ENCODE peak calls at places on chromosome X, in four cellular contexts. Y, O, U and H are unnamed samples.

GRCh38 chrX:153744210-153745066 is 19.6 kb upstream of the PLXNB3 start:
- DNase-seq in Y (no peak), O (no peak), U (no peak), H (no peak)

GRCh38 chrX:101206471-101206870 is 13.1 kb upstream of the DRP2 start:
- DNase-seq in Y (no peak), O (peak; percentile 30), U (peak; percentile 16), H (peak; percentile 53)

GRCh38 chrX:69179380-69179911 is 14.2 kb upstream of the PJA1 start:
- DNase-seq in Y (no peak), O (no peak), U (no peak), H (peak; percentile 22)

GRCh38 chrX:30822068-30822671 is 66.9 kb downstream of the TAB3 start:
- DNase-seq in Y (peak; percentile 34), O (no peak), U (peak; percentile 18), H (no peak)

GRCh38 chrX:45889471-45889870 is 655.8 kb downstream of the ZNF674 start:
- DNase-seq in Y (no peak), O (no peak), U (peak; percentile 1), H (no peak)

GRCh38 chrX:25198891-25199290 is 183.1 kb upstream of the ARX start:
- DNase-seq in Y (no peak), O (no peak), U (no peak), H (no peak)

GRCh38 chrX:149497626-149498025 is 7.5 kb downstream of the IDS start:
- DNase-seq in Y (no peak), O (no peak), U (no peak), H (no peak)

GRCh38 chrX:38061335-38061734 is 55.0 kb downstream of the SYTL5 start:
- DNase-seq in Y (no peak), O (no peak), U (peak; percentile 14), H (peak; percentile 45)

GRCh38 chrX:139194571-139195280 is 335.8 kb upstream of the F9 start:
- DNase-seq in Y (no peak), O (peak; percentile 48), U (no peak), H (no peak)

GRCh38 chrX:107894038-107894437 is 68.4 kb downstream of the MID2 start:
- DNase-seq in Y (peak; percentile 20), O (peak; percentile 36), U (peak; percentile 47), H (peak; percentile 74)

GRCh38 chrX:27446423-27446822 is 16.7 kb downstream of the PPP4R3C start:
- DNase-seq in Y (no peak), O (no peak), U (peak; percentile 49), H (no peak)
- TF ChIP-seq TARDBP in Y (no peak), O (no peak), U (no peak), H (no peak)

GRCh38 chrX:41605144-41605543 is 83.6 kb upstream of the GPR34 start:
- DNase-seq in Y (no peak), O (no peak), U (no peak), H (no peak)
- TF ChIP-seq TARDBP in Y (no peak), O (no peak), U (no peak), H (no peak)

GRCh38 chrX:28880136-28880535 is 292.9 kb downstream of the IL1RAPL1 start:
- DNase-seq in Y (no peak), O (no peak), U (no peak), H (no peak)

GRCh38 chrX:28876901-28877300 is 289.7 kb downstream of the IL1RAPL1 start:
- DNase-seq in Y (no peak), O (no peak), U (no peak), H (no peak)

DNA sequence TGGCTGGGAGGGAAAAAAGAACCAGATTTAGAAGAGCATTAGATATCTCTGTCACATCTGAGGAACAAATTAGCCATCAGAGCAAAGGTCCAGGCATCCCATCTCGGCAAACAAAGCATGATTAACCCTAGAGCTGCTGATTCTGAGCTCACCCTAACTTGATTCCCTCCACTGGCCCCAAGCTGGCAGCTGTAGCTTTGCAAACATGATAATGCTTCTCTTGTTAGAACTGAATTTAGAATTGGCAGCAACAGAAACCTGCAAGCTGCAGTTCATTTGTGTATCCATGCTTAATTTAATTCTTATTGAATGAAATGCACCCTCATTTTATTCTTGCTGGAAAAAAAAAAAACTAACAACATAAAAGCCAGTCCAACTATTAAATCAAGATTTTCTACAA is 289.2 kb downstream of the IL1RAPL1 start:
- DNase-seq in Y (no peak), O (no peak), U (no peak), H (no peak)
- TF ChIP-seq TARDBP in Y (no peak), O (no peak), U (no peak), H (no peak)

GRCh38 chrX:42366181-42366580 is 411.8 kb downstream of the PPP1R2C start:
- DNase-seq in Y (no peak), O (no peak), U (no peak), H (no peak)
- TF ChIP-seq TARDBP in Y (no peak), O (no peak), U (no peak), H (no peak)

DNA sequence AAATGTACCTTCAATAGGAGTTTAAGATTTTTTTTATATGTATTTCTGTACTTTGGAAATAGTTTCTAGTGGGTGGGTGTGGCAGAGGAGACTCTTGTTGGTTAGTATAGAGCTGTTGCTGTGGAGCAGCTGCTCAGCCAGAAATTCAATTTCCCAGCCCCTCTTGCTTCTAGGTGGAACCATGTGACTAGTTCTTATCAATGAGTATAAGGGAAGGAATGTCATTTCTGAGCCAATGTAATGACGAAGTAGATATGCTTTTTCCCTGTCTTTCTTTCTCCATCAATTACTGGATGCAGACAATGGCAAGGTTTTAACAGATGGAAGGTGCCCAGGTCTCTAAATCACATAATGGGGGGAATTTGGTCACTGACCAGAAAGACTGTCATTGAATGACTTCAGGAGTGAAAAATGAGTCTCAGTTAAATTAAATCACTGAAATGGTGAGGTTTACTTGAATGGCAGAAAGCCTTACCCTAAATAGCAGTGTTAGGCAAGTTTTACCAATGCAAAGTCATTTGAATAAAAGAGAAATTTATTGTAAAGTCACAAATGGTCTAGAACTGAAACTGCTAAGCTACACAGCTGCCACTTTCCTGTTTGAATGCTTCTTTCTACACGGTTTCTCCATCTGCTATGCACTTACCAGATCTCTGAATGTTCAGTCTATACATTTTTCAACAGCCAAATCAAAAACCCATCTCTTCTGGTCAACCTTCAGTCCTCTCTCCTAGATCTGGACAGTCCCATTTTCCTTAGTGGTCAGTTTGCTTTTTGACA is 795.4 kb upstream of the MAGEB2 start:
- DNase-seq in Y (no peak), O (no peak), U (no peak), H (no peak)
- TF ChIP-seq TARDBP in Y (no peak), O (no peak), U (no peak), H (no peak)

GRCh38 chrX:10176121-10177003 is 19.6 kb downstream of the CLCN4 start:
- DNase-seq in Y (no peak), O (no peak), U (no peak), H (no peak)
- TF ChIP-seq TARDBP in Y (no peak), O (no peak), U (no peak), H (no peak)